ENCODE peak calls at places on chromosomes 13 and 19, in four cellular contexts. A is myocyte; G is stimulated activated naive B cell treated with anti-CD40 and anti-IgM and Interleukin-4, amounts not matched to agents 10 μg/mL and 1 μg/mL and 100 μg/mL, for 72 hours; I is fibroblast of pulmonary artery. P is an unnamed sample.

GRCh38 chr19:39405930-39406655 is 554 bp upstream of the ZFP36 start:
- DNase-seq in A (no peak), G (peak; percentile 78), I (no peak), P (no peak)

GRCh38 chr19:47719047-47719885 is 6.0 kb downstream of the EHD2 start:
- DNase-seq in A (peak; percentile 99), G (no peak), I (peak; percentile 96), P (no peak)

GRCh38 chr19:50485284-50485955 is 8.8 kb upstream of the GARIN5A start:
- DNase-seq in A (peak; percentile 46), G (no peak), I (no peak), P (no peak)

GRCh38 chr19:1883784-1884183 is 1.5 kb downstream of the ABHD17A start:
- DNase-seq in A (no peak), G (no peak), I (no peak), P (no peak)

GRCh38 chr19:34336781-34337271 is 28.2 kb upstream of the GPI start:
- DNase-seq in A (peak; percentile 42), G (no peak), I (peak; percentile 62), P (peak; percentile 65)

GRCh38 chr13:105545811-105546210 is 989.7 kb downstream of the EFNB2 start:
- DNase-seq in A (no peak), G (no peak), I (no peak), P (no peak)

GRCh38 chr19:55088021-55088451 is 12.4 kb downstream of the EPS8L1 start:
- DNase-seq in A (no peak), G (no peak), I (no peak), P (no peak)

GRCh38 chr19:40497214-40497613 is 30.4 kb downstream of the SPTBN4 start:
- DNase-seq in A (no peak), G (no peak), I (no peak), P (no peak)

GRCh38 chr13:20608438-20609020 is 41.6 kb downstream of the IFT88 start:
- DNase-seq in A (no peak), G (no peak), I (no peak), P (no peak)

GRCh38 chr13:97257800-97258799 is 36.0 kb downstream of the MBNL2 start:
- DNase-seq in A (peak; percentile 63), G (no peak), I (peak; percentile 98), P (peak; percentile 62)

GRCh38 chr13:96020155-96020575 is 33.0 kb downstream of the UGGT2 start:
- DNase-seq in A (peak; percentile 75), G (no peak), I (peak; percentile 88), P (peak; percentile 41)

GRCh38 chr13:21395953-21396352 is 63.1 kb downstream of the ZDHHC20 start:
- DNase-seq in A (no peak), G (no peak), I (no peak), P (no peak)

GRCh38 chr13:52851153-52851962 is 2.9 kb upstream of the PCDH8 start:
- DNase-seq in A (peak; percentile 46), G (peak; percentile 31), I (peak; percentile 19), P (peak; percentile 69)

GRCh38 chr19:2507109-2507508 is 31.2 kb downstream of the GADD45B start:
- DNase-seq in A (peak; percentile 54), G (no peak), I (peak; percentile 88), P (no peak)

GRCh38 chr13:99425485-99426341 is 75.6 kb upstream of the TM9SF2 start:
- DNase-seq in A (no peak), G (peak; percentile 77), I (no peak), P (peak; percentile 71)

GRCh38 chr19:15456871-15457700 is 7.3 kb downstream of the RASAL3 start:
- DNase-seq in A (no peak), G (no peak), I (no peak), P (no peak)

GRCh38 chr13:80824231-80824630 is 483.3 kb upstream of the SPRY2 start:
- DNase-seq in A (peak; percentile 68), G (no peak), I (peak; percentile 75), P (no peak)

GRCh38 chr13:51934461-51935087 is 72.8 kb downstream of the CCDC70 start:
- DNase-seq in A (no peak), G (no peak), I (no peak), P (no peak)

GRCh38 chr13:95452376-95452775 is 100.1 kb upstream of the CLDN10 start:
- DNase-seq in A (no peak), G (no peak), I (no peak), P (no peak)

GRCh38 chr13:102097708-102098107 is 304.1 kb downstream of the FGF14 start:
- DNase-seq in A (no peak), G (no peak), I (no peak), P (no peak)

GRCh38 chr19:45667620-45668341 is at the start of gene GIPR:
- DNase-seq in A (peak; percentile 16), G (peak; percentile 16), I (no peak), P (peak; percentile 79)

GRCh38 chr13:85665286-85665685 is 133.9 kb downstream of the SLITRK6 start:
- DNase-seq in A (no peak), G (no peak), I (peak; percentile 10), P (no peak)

GRCh38 chr19:58571575-58571947 is 1.6 kb downstream of the MZF1 start:
- DNase-seq in A (no peak), G (no peak), I (no peak), P (no peak)

GRCh38 chr19:19385131-19385899 is 20.2 kb upstream of the GATAD2A start:
- DNase-seq in A (peak; percentile 100), G (peak; percentile 100), I (peak; percentile 100), P (peak; percentile 98)

GRCh38 chr19:14342809-14343208 is 38.4 kb upstream of the ADGRE5 start:
- DNase-seq in A (no peak), G (no peak), I (no peak), P (no peak)

GRCh38 chr19:45146251-45146650 is 14.5 kb downstream of the NKPD1 start:
- DNase-seq in A (no peak), G (no peak), I (no peak), P (no peak)

GRCh38 chr19:1411255-1412191 is 4.1 kb downstream of the DAZAP1 start:
- DNase-seq in A (peak; percentile 69), G (no peak), I (peak; percentile 41), P (no peak)

GRCh38 chr19:32404939-32405430 is 585 bp upstream of the DPY19L3 start:
- DNase-seq in A (peak; percentile 60), G (no peak), I (peak; percentile 41), P (no peak)

GRCh38 chr19:17255150-17255621 is 9.4 kb downstream of the USHBP1 start:
- DNase-seq in A (peak; percentile 70), G (no peak), I (no peak), P (no peak)

GRCh38 chr19:10271543-10272086 is 695 bp downstream of the ICAM1 start:
- DNase-seq in A (no peak), G (peak; percentile 81), I (peak; percentile 46), P (peak; percentile 71)